ENCODE peak calls at places on chromosomes 11 and 22, in four cellular contexts. V is GM13977, T is AG09309, R is transverse colon. D is an unnamed sample.

GRCh38 chr11:118565062-118565461 is 669 bp downstream of the IFT46 start:
- DNase-seq in R (no peak), T (no peak), V (no peak), D (no peak)

GRCh38 chr22:27799334-27800249 is 2.0 kb downstream of the MN1 start:
- DNase-seq in R (no peak), T (no peak), V (no peak), D (no peak)

GRCh38 chr22:33635766-33636165 is 284.5 kb downstream of the LARGE1 start:
- DNase-seq in V (no peak), R (no peak), T (no peak), D (no peak)

GRCh38 chr11:3000032-3000961 is 8.2 kb upstream of the NAP1L4 start:
- DNase-seq in V (no peak), T (no peak), R (peak), D (no peak)

GRCh38 chr11:96219981-96220623 is 122.9 kb downstream of the MAML2 start:
- DNase-seq in V (no peak), R (no peak), T (no peak), D (no peak)

GRCh38 chr11:79092791-79093313 is 348.0 kb downstream of the TENM4 start:
- DNase-seq in V (no peak), T (peak), R (no peak), D (no peak)

GRCh38 chr11:64027619-64028397 is 7.9 kb upstream of the FLRT1 start:
- DNase-seq in V (no peak), R (no peak), T (no peak), D (no peak)

GRCh38 chr11:83923961-83924360 is 637.8 kb upstream of the CCDC90B start:
- DNase-seq in V (no peak), T (no peak), R (no peak), D (no peak)

GRCh38 chr11:18243783-18244362 is 4.6 kb downstream of the SAA2 start:
- DNase-seq in T (peak), V (peak), R (peak), D (peak)

GRCh38 chr11:72240461-72241289 is 3.3 kb downstream of the PHOX2A start:
- DNase-seq in R (no peak), T (no peak), V (peak), D (peak)

GRCh38 chr11:45964911-45965389 is 42.5 kb downstream of the LARGE2 start:
- DNase-seq in V (peak), T (peak), R (peak), D (peak)
- TF ChIP-seq CTCF in V (peak), T (peak), R (peak), D (peak)

GRCh38 chr22:49320714-49321476 is 506.8 kb downstream of the BRD1 start:
- DNase-seq in T (no peak), R (no peak), V (no peak), D (no peak)

GRCh38 chr22:49312601-49313000 is 515.1 kb downstream of the BRD1 start:
- DNase-seq in T (no peak), R (no peak), V (no peak), D (no peak)

GRCh38 chr22:49322231-49322630 is 505.4 kb downstream of the BRD1 start:
- DNase-seq in R (no peak), V (no peak), T (no peak), D (peak)

GRCh38 chr22:49321477-49322055 is 506.1 kb downstream of the BRD1 start:
- DNase-seq in T (no peak), R (no peak), V (no peak), D (no peak)

DNA sequence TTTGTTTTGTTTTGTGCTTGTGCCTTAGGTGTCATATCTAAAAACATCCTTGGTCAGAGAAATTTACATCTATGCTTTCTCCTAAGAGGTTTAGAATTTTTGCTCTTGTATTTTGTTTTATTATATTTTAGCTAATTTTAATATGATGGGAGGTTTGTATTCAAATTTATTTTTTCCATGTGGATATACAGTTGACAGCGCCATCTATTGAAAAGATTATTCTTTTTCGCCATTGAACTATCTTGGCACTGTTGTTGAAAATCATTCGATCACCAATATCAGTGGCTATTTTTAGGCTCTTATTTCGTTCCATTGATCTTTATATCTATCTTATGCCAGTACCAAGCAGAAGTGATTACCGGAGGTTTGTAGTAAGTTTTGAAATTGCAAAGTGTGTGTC is 510.3 kb downstream of the BRD1 start:
- DNase-seq in V (no peak), R (no peak), T (no peak), D (no peak)
- TF ChIP-seq CTCF in V (no peak), R (no peak), T (no peak), D (no peak)

DNA sequence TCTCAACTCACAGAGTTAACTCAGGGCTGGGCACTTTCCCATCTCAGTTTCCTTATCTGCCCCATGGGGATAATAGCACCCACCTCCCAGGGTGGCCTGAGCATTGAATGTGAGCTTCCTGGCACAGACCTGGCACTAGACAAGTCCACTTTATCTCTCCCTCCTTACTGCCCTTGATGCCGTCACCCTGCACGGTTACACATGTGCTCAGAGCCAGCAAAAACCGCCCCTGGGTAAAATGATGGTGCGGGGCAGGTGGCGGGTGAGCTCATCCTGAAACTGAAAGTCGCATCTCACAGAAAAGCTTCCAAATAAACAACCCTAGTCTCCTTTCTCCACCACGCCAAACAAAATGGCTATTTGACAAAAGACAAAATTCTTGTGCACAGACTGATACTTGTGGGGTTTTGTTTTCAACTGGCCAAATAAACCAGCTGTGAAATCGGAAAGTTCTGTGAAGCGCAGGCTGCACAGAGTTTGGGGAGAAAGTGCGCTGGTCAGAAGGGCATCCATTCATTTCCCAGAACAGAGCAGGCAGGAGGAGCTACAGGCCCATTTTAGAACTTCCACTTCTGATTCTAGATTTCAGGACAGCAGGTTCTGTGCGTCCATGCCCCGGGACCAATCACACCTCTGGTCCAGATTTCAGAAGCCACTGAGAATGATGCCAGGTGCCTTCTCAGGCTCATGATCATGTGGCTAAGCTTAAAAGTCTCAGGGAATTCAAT is 138.1 kb downstream of the SHANK2 start:
- DNase-seq in V (no peak), R (no peak), T (no peak), D (no peak)
- TF ChIP-seq CTCF in V (no peak), R (no peak), T (no peak), D (no peak)

GRCh38 chr22:40000171-40000570 is 5.4 kb downstream of the FAM83F start:
- DNase-seq in V (no peak), R (no peak), T (no peak), D (no peak)

GRCh38 chr22:40001104-40001503 is 6.3 kb downstream of the FAM83F start:
- DNase-seq in V (no peak), T (no peak), R (no peak), D (no peak)

GRCh38 chr22:39997421-39997820 is 2.7 kb downstream of the FAM83F start:
- DNase-seq in V (no peak), R (no peak), T (no peak), D (no peak)

GRCh38 chr22:39997939-39998726 is 3.4 kb downstream of the FAM83F start:
- DNase-seq in V (no peak), R (peak), T (no peak), D (no peak)

GRCh38 chr22:39999144-39999757 is 4.5 kb downstream of the FAM83F start:
- DNase-seq in R (peak), T (no peak), V (no peak), D (no peak)
- TF ChIP-seq CTCF in R (no peak), T (no peak), V (no peak), D (no peak)

DNA sequence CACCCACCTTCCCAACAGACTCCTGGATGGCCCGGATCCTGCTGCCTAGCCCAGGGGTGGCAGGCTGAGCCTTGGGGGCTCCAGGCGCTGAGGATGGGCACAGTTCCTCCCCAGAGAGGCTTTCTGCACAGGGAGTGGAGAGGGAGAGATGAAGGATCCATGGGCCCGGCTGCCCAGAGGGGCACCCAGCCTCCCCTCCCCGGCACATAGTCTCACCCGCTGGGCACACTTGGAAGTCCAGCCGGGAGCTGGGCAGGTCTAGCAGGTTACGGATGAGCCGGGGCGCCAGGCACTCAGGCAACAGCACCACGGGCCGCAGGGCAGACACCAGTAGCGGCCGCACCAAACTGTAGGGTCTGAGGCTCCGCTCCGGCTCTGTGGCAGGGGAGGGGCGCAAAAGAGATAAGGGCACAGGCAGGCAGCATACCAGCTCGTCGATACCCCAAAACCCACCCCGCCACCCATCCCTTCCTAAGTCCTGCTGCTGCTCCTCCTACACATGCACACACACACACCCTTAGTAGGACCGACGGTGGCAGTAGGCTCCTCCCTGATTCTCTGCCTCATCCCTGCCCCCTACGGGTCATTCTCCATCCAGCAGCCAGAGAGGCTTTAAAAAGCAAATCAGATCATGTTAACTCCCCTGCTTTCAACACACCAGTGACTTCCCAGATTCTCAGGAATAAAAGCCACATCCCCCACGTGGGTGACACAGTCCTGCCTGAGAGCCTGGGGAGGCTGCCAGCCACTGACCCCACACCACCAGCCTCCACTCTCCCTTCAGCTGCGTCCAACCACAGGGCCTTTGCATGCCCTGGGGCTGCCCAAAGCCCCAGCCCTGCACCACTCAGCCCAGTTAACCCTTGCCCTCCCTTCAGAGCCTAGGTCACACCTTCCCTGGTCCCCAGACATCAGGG is 6.5 kb upstream of the MFNG start:
- DNase-seq in V (peak), T (peak), R (peak), D (peak)
- TF ChIP-seq CTCF in V (peak), T (peak), R (peak), D (peak)